ENCODE peak calls at places on chromosomes 5 and 9, in eight cellular contexts. V is nucleus accumbens; O is T-helper 1 cell; B is NCI-H2029 treated with DMSO at 0.1 percent for 48 hours; D is sciatic nerve; N is CD4-positive, CD25-positive, alpha-beta regulatory T cell; T is amniotic stem cell; A is spleen. K is an unnamed sample.

GRCh38 chr5:172575816-172576215 is 65.2 kb upstream of the NEURL1B start:
- DNase-seq in T (no peak), D (no peak), V (no peak), N (no peak), O (no peak), B (no peak), A (no peak), K (no peak)

GRCh38 chr5:120327180-120327579 is 136.9 kb upstream of the PRR16 start:
- DNase-seq in V (no peak), D (no peak), T (no peak), O (no peak), N (no peak), B (no peak), A (no peak), K (no peak)

GRCh38 chr9:119074017-119074416 is 295.2 kb downstream of the BRINP1 start:
- DNase-seq in O (no peak), B (no peak), T (no peak), N (no peak), V (no peak), A (no peak), D (no peak), K (no peak)

GRCh38 chr5:128077526-128077925 is 6.0 kb upstream of the SLC12A2 start:
- DNase-seq in N (no peak), B (no peak), V (no peak), D (no peak), A (no peak), T (no peak), O (no peak), K (no peak)

GRCh38 chr5:40441733-40442132 is 238.0 kb upstream of the PTGER4 start:
- DNase-seq in O (peak), A (no peak), B (no peak), N (no peak), D (no peak), T (no peak), V (no peak), K (no peak)

GRCh38 chr9:136774416-136775045 is 10.2 kb upstream of the LCN15 start:
- DNase-seq in T (no peak), D (no peak), V (no peak), A (no peak), O (no peak), N (no peak), B (no peak), K (no peak)

GRCh38 chr5:179230061-179230461 is 115.2 kb downstream of the ADAMTS2 start:
- DNase-seq in D (peak), A (peak), B (no peak), O (no peak), V (no peak), T (no peak), N (no peak), K (no peak)

GRCh38 chr5:174063092-174063756 is 17.7 kb downstream of the NSG2 start:
- DNase-seq in V (no peak), T (no peak), A (no peak), B (no peak), D (no peak), O (no peak), N (no peak), K (no peak)

GRCh38 chr5:44987026-44987425 is 178.3 kb downstream of the MRPS30 start:
- DNase-seq in N (no peak), B (no peak), T (no peak), D (no peak), A (no peak), V (no peak), O (no peak), K (no peak)

GRCh38 chr5:65126670-65127069 is 355.1 kb downstream of the ADAMTS6 start:
- DNase-seq in T (no peak), A (no peak), O (no peak), V (no peak), B (no peak), N (no peak), D (no peak), K (no peak)

K was measured in HTR-8/SVneo.